ENCODE peak calls at places on chromosomes 5 and 9, in four cellular contexts. L, P, A and V are unnamed samples.
A peak's percentile ranks its signal among the peaks of the same experiment; 100 is the strongest.

GRCh38 chr9:26892251-26893029 is at the start of gene CAAP1:
- DNase-seq in L (peak; percentile 93), P (peak; percentile 95), A (peak; percentile 89), V (peak; percentile 86)

GRCh38 chr9:108704156-108704852 is 151.5 kb downstream of the ACTL7B start:
- DNase-seq in L (no peak), P (no peak), A (no peak), V (no peak)

GRCh38 chr9:90447773-90448172 is 194.9 kb downstream of the DIRAS2 start:
- DNase-seq in L (no peak), P (no peak), A (no peak), V (no peak)

GRCh38 chr5:5678909-5679308 is 256.4 kb downstream of the ICE1 start:
- DNase-seq in L (no peak), P (no peak), A (no peak), V (no peak)

GRCh38 chr5:91928751-91929521 is 545.8 kb upstream of the ARRDC3 start:
- DNase-seq in L (no peak), P (no peak), A (no peak), V (no peak)

GRCh38 chr5:107736608-107737007 is 65.9 kb upstream of the EFNA5 start:
- DNase-seq in L (no peak), P (no peak), A (no peak), V (no peak)

GRCh38 chr9:112245126-112245525 is 70.0 kb upstream of the SUSD1 start:
- DNase-seq in L (no peak), P (no peak), A (no peak), V (no peak)

GRCh38 chr5:134506054-134507039 is 19.1 kb upstream of the JADE2 start:
- DNase-seq in L (no peak), P (no peak), A (no peak), V (no peak)

GRCh38 chr9:114738581-114739316 is 56.8 kb upstream of the TEX48 start:
- DNase-seq in L (peak; percentile 66), P (peak; percentile 79), A (peak; percentile 74), V (peak; percentile 47)

GRCh38 chr5:83418659-83419321 is 52.8 kb upstream of the VCAN start:
- DNase-seq in L (no peak), P (no peak), A (no peak), V (no peak)

GRCh38 chr5:142014911-142015584 is 2.2 kb upstream of the GNPDA1 start:
- DNase-seq in L (peak; percentile 60), P (peak; percentile 53), A (peak; percentile 27), V (peak; percentile 29)

GRCh38 chr9:123473226-123473625 is 117.2 kb downstream of the CRB2 start:
- DNase-seq in L (no peak), P (no peak), A (no peak), V (no peak)

GRCh38 chr5:102638316-102638715 is 116.8 kb upstream of the PAM start:
- DNase-seq in L (no peak), P (no peak), A (no peak), V (no peak)

GRCh38 chr9:13278368-13279246 is 885 bp downstream of the MPDZ start:
- DNase-seq in L (no peak), P (no peak), A (no peak), V (no peak)

GRCh38 chr9:2722715-2723114 is 5.4 kb downstream of the KCNV2 start:
- DNase-seq in L (no peak), P (no peak), A (no peak), V (no peak)